ENCODE peak calls at places on chromosomes 1 and 21, in ten cellular contexts. E is tibial nerve; D is RWPE1; U is neural crest cell; J is lower lobe of right lung; K is D341Med; F is stimulated activated naive CD8-positive, alpha-beta T cell treated with anti-CD3 and anti-CD28 coated beads, Interleukin-15, Interleukin-2, amounts not matched to agents 100 U/mL and 50 U/mL, for 24 hours; R is choroid plexus epithelial cell; I is stimulated activated CD8-positive, alpha-beta memory T cell treated with anti-CD3 and anti-CD28 coated beads, Interleukin-4, amount 100 ng/mL, for 24 hours; A is stimulated activated naive CD4-positive, alpha-beta T cell. H is an unnamed sample.

GRCh38 chr1:4794020-4794780 is 139.8 kb downstream of the AJAP1 start:
- DNase-seq in U (no peak), R (no peak), E (no peak), J (no peak), F (no peak), K (no peak), I (no peak), A (no peak), D (no peak), H (no peak)

GRCh38 chr1:58361134-58361533 is 185.4 kb downstream of the OMA1 start:
- DNase-seq in K (no peak), D (no peak), U (no peak), F (no peak), E (no peak), R (no peak), J (no peak), I (peak; percentile 0), A (no peak), H (no peak)

GRCh38 chr1:19151537-19151936 is 58.5 kb downstream of the UBR4 start:
- DNase-seq in U (no peak), E (no peak), F (no peak), R (no peak), K (no peak), D (no peak), A (no peak), J (no peak), I (no peak), H (no peak)

GRCh38 chr1:12232221-12232620 is 2.4 kb downstream of the VPS13D start:
- DNase-seq in E (no peak), F (no peak), J (no peak), U (no peak), R (no peak), I (no peak), K (no peak), D (peak; percentile 93), A (no peak), H (peak; percentile 67)

GRCh38 chr1:62245201-62245600 is 50.6 kb downstream of the L1TD1 start:
- DNase-seq in D (no peak), K (no peak), R (no peak), F (no peak), E (no peak), U (no peak), J (no peak), I (no peak), A (no peak), H (no peak)

GRCh38 chr1:50697440-50698421 is 262.3 kb downstream of the FAF1 start:
- DNase-seq in K (no peak), I (no peak), E (no peak), R (peak; percentile 33), A (no peak), D (no peak), F (no peak), U (no peak), J (no peak), H (no peak)

GRCh38 chr1:183243190-183244065 is 57.4 kb downstream of the LAMC2 start:
- DNase-seq in R (peak; percentile 50), F (no peak), I (no peak), D (no peak), U (no peak), K (no peak), E (peak; percentile 82), A (no peak), J (no peak), H (no peak)

GRCh38 chr21:45818276-45818903 is 163.2 kb upstream of the COL6A1 start:
- DNase-seq in I (no peak), D (peak; percentile 41), K (peak; percentile 14), E (no peak), U (no peak), R (peak; percentile 87), J (no peak), F (no peak), A (no peak), H (no peak)

GRCh38 chr1:113515498-113515897 is 125.2 kb downstream of the MAGI3 start:
- DNase-seq in I (no peak), U (no peak), K (no peak), F (no peak), A (no peak), J (no peak), D (no peak), R (peak; percentile 31), E (no peak), H (no peak)

GRCh38 chr1:244826712-244827111 is 8.7 kb upstream of the COX20 start:
- DNase-seq in U (no peak), K (no peak), R (no peak), J (no peak), F (no peak), D (no peak), I (no peak), A (no peak), E (no peak), H (no peak)

GRCh38 chr1:244049969-244050834 is 881 bp upstream of the ZBTB18 start:
- DNase-seq in E (no peak), F (peak; percentile 21), D (no peak), J (peak; percentile 55), A (peak; percentile 43), U (no peak), R (peak; percentile 8), K (no peak), I (no peak), H (no peak)

GRCh38 chr1:100400332-100400933 is 48.1 kb downstream of the CDC14A start:
- DNase-seq in J (peak; percentile 59), I (no peak), R (peak; percentile 18), A (peak; percentile 85), K (no peak), D (no peak), E (peak; percentile 31), U (peak; percentile 6), F (peak; percentile 43), H (no peak)

GRCh38 chr21:42317341-42317741 is 2.1 kb upstream of the TFF3 start:
- DNase-seq in F (no peak), D (no peak), K (no peak), J (no peak), R (no peak), I (no peak), A (no peak), U (no peak), E (no peak), H (no peak)

GRCh38 chr1:213994888-213995287 is 7.1 kb downstream of the PROX1 start:
- DNase-seq in F (no peak), K (no peak), D (no peak), U (no peak), R (no peak), I (no peak), E (no peak), J (no peak), A (no peak), H (no peak)

GRCh38 chr1:222071313-222071886 is 329.5 kb upstream of the DUSP10 start:
- DNase-seq in E (no peak), A (no peak), R (peak; percentile 79), F (no peak), U (no peak), K (no peak), D (no peak), J (no peak), I (no peak), H (no peak)

GRCh38 chr1:92486251-92487077 is at the start of gene GFI1:
- DNase-seq in A (peak; percentile 57), D (no peak), K (peak; percentile 31), U (peak; percentile 40), J (peak; percentile 63), I (peak; percentile 75), R (no peak), F (peak; percentile 88), E (no peak), H (peak; percentile 82)

GRCh38 chr1:15994590-15995351 is 9.3 kb upstream of the SRARP start:
- DNase-seq in A (peak; percentile 10), I (peak; percentile 26), J (peak; percentile 73), E (peak; percentile 61), R (peak; percentile 73), F (peak; percentile 63), D (peak; percentile 57), K (peak; percentile 57), U (peak; percentile 48), H (no peak)

GRCh38 chr1:230754831-230755230 is 7.6 kb downstream of the CAPN9 start:
- DNase-seq in A (no peak), J (no peak), R (peak; percentile 70), D (no peak), E (no peak), K (no peak), U (no peak), I (no peak), F (no peak), H (no peak)

GRCh38 chr1:111953797-111954196 is 35.7 kb downstream of the KCND3 start:
- DNase-seq in E (no peak), J (no peak), I (no peak), F (no peak), A (no peak), U (no peak), D (no peak), K (no peak), R (no peak), H (no peak)

GRCh38 chr21:26140185-26140584 is 30.4 kb downstream of the APP start:
- DNase-seq in D (peak; percentile 63), R (peak; percentile 100), K (no peak), E (no peak), F (no peak), I (no peak), U (no peak), J (no peak), A (no peak), H (peak; percentile 54)

GRCh38 chr1:161079436-161080110 is 9.8 kb downstream of the NECTIN4 start:
- DNase-seq in A (no peak), K (no peak), R (no peak), F (no peak), E (no peak), U (no peak), I (no peak), D (no peak), J (no peak), H (no peak)

GRCh38 chr21:36211660-36212512 is 55.3 kb downstream of the DOP1B start:
- DNase-seq in F (no peak), D (peak; percentile 71), A (no peak), I (no peak), J (no peak), U (no peak), R (peak; percentile 78), E (no peak), K (no peak), H (no peak)

GRCh38 chr1:93845554-93846150 is 33.4 kb downstream of the DNTTIP2 start:
- DNase-seq in F (peak; percentile 17), K (no peak), J (no peak), I (no peak), R (peak; percentile 96), U (peak; percentile 8), E (no peak), D (peak; percentile 66), A (no peak), H (peak; percentile 47)

GRCh38 chr1:193462629-193463320 is 276.4 kb upstream of the B3GALT2 start:
- DNase-seq in K (no peak), I (no peak), U (no peak), J (no peak), F (no peak), R (peak; percentile 60), E (no peak), D (no peak), A (peak; percentile 20), H (no peak)

GRCh38 chr1:104266612-104267011 is 516.9 kb downstream of the AMY1C start:
- DNase-seq in D (no peak), E (no peak), U (no peak), R (no peak), J (no peak), A (no peak), F (no peak), K (no peak), I (no peak), H (no peak)

GRCh38 chr1:24321712-24322635 is 2.8 kb downstream of the GRHL3 start:
- DNase-seq in E (no peak), U (peak; percentile 25), F (peak; percentile 81), A (peak; percentile 65), R (peak; percentile 94), J (peak; percentile 71), I (peak; percentile 56), D (peak; percentile 83), K (no peak), H (peak; percentile 91)

GRCh38 chr1:199646761-199647160 is 380.7 kb upstream of the NR5A2 start:
- DNase-seq in J (no peak), K (peak; percentile 32), U (no peak), I (no peak), D (no peak), R (no peak), E (no peak), A (no peak), F (no peak), H (no peak)

GRCh38 chr1:246798606-246799496 is 74.6 kb downstream of the SCCPDH start:
- DNase-seq in I (no peak), F (no peak), E (no peak), R (no peak), K (no peak), J (no peak), U (no peak), D (no peak), A (no peak), H (no peak)